ENCODE peak calls at places on chromosome 18, in five cellular contexts. O is fibroblast of the conjunctiva, G is NB4, F is NCI-H1092 treated with DMSO at 0.1 percent for 48 hours, E is NCI-H82. D is an unnamed sample.

GRCh38 chr18:47930086-47930843 is at the start of gene SMAD2:
- DNase-seq in O (peak), G (peak), F (peak), E (peak), D (peak)

GRCh38 chr18:2173464-2173863 is 397.8 kb downstream of the METTL4 start:
- DNase-seq in O (peak), G (peak), F (no peak), E (no peak), D (peak)

GRCh38 chr18:49769047-49769708 is 44.2 kb downstream of the ACAA2 start:
- DNase-seq in O (no peak), G (no peak), F (no peak), E (no peak), D (no peak)

GRCh38 chr18:59553273-59553672 is 143.9 kb downstream of the CCBE1 start:
- DNase-seq in O (no peak), G (no peak), F (no peak), E (no peak), D (no peak)

GRCh38 chr18:32301976-32302743 is 112.3 kb downstream of the MEP1B start:
- DNase-seq in O (peak), G (peak), F (no peak), E (no peak), D (peak)

GRCh38 chr18:79944126-79944731 is 7.2 kb downstream of the SLC66A2 start:
- DNase-seq in O (no peak), G (peak), F (peak), E (no peak), D (no peak)

GRCh38 chr18:37869051-37869450 is 303.5 kb upstream of the CELF4 start:
- DNase-seq in O (no peak), G (no peak), F (no peak), E (peak), D (no peak)

GRCh38 chr18:34866739-34867138 is 156.6 kb downstream of the DTNA start:
- DNase-seq in O (no peak), G (no peak), F (no peak), E (no peak), D (no peak)

GRCh38 chr18:59388817-59389216 is 29.8 kb upstream of the LMAN1 start:
- DNase-seq in O (no peak), G (no peak), F (peak), E (peak), D (no peak)

GRCh38 chr18:57863706-57864105 is 60.6 kb upstream of the ATP8B1 start:
- DNase-seq in O (no peak), G (no peak), F (no peak), E (no peak), D (no peak)

GRCh38 chr18:47928466-47928865 is 2.0 kb downstream of the SMAD2 start:
- DNase-seq in O (no peak), G (no peak), F (no peak), E (no peak), D (no peak)

GRCh38 chr18:45993441-45993840 is 26.3 kb upstream of the EPG5 start:
- DNase-seq in O (peak), G (peak), F (no peak), E (no peak), D (peak)

GRCh38 chr18:79772108-79772864 is 25.5 kb upstream of the KCNG2 start:
- DNase-seq in O (no peak), G (no peak), F (no peak), E (no peak), D (no peak)

GRCh38 chr18:45663646-45664045 is 48.4 kb downstream of the SLC14A2 start:
- DNase-seq in O (no peak), G (no peak), F (no peak), E (no peak), D (no peak)

GRCh38 chr18:51397347-51397962 is 200.0 kb upstream of the MEX3C start:
- DNase-seq in O (no peak), G (no peak), F (no peak), E (no peak), D (no peak)

GRCh38 chr18:77077401-77077800 is 55.2 kb downstream of the MBP start:
- DNase-seq in O (no peak), G (no peak), F (no peak), E (no peak), D (no peak)

GRCh38 chr18:60090170-60090569 is 190.4 kb downstream of the PMAIP1 start:
- DNase-seq in O (no peak), G (peak), F (peak), E (peak), D (no peak)